ENCODE peak calls at places on chromosomes 3 and 15, in seven cellular contexts. E is NCI-H1105 treated with DMSO at 0.1 percent for 48 hours; H is SW480; D is stimulated activated CD8-positive, alpha-beta memory T cell treated with anti-CD3 and anti-CD28 coated beads, Interleukin-4, amount 100 ng/mL, for 24 hours; N is HAP-1; C is activated CD8-positive, alpha-beta T cell treated with anti-CD3 and anti-CD28 coated beads for 36 hours; U is activated T-cell treated with anti-CD3 and anti-CD28 coated beads, Interleukin-2, amount 50 U/mL, for 72 hours. V is an unnamed sample.

GRCh38 chr3:41363830-41364523 is 164.7 kb downstream of the CTNNB1 start:
- DNase-seq in C (no peak), E (no peak), D (no peak), U (no peak), N (no peak), H (no peak), V (no peak)

GRCh38 chr3:177466076-177466475 is 268.8 kb upstream of the TBL1XR1 start:
- DNase-seq in D (no peak), C (no peak), E (no peak), N (no peak), H (no peak), U (no peak), V (no peak)

GRCh38 chr3:9384141-9384828 is 13.1 kb upstream of the SETD5 start:
- DNase-seq in H (no peak), U (no peak), C (no peak), N (no peak), D (no peak), E (no peak), V (no peak)

GRCh38 chr3:51340311-51340829 is 44.7 kb upstream of the MANF start:
- DNase-seq in C (no peak), H (peak), N (no peak), E (no peak), U (no peak), D (no peak), V (peak)

GRCh38 chr15:97728791-97729190 is 231.7 kb upstream of the ARRDC4 start:
- DNase-seq in N (no peak), H (peak), D (no peak), E (no peak), U (no peak), C (no peak), V (no peak)

GRCh38 chr3:62201438-62202035 is 171.8 kb downstream of the FEZF2 start:
- DNase-seq in N (peak), C (no peak), H (peak), D (no peak), E (peak), U (no peak), V (no peak)

GRCh38 chr15:93929375-93930094 is 301.8 kb upstream of the MCTP2 start:
- DNase-seq in C (no peak), D (no peak), U (no peak), H (peak), E (no peak), N (no peak), V (peak)

GRCh38 chr3:59212128-59212764 is 162.4 kb upstream of the CFAP20DC start:
- DNase-seq in U (no peak), C (no peak), H (peak), N (peak), D (no peak), E (peak), V (no peak)

GRCh38 chr3:111801697-111802655 is 57.1 kb upstream of the PHLDB2 start:
- DNase-seq in H (no peak), E (no peak), C (no peak), N (no peak), D (no peak), U (no peak), V (no peak)

GRCh38 chr15:55981596-55982249 is 11.7 kb downstream of the NEDD4 start:
- DNase-seq in N (no peak), D (no peak), U (no peak), C (no peak), E (no peak), H (no peak), V (no peak)

GRCh38 chr3:53709856-53710674 is 136.2 kb downstream of the CHDH start:
- DNase-seq in N (peak), U (peak), H (peak), C (peak), D (peak), E (peak), V (peak)

GRCh38 chr15:101520395-101520794 is 30.9 kb upstream of the PCSK6 start:
- DNase-seq in U (no peak), H (no peak), C (no peak), N (peak), D (no peak), E (no peak), V (no peak)

GRCh38 chr15:74620636-74621545 is 5.3 kb downstream of the CLK3 start:
- DNase-seq in N (peak), C (peak), U (peak), E (peak), H (peak), D (peak), V (peak)

GRCh38 chr3:72123908-72124441 is 339.0 kb upstream of the PROK2 start:
- DNase-seq in C (peak), U (peak), E (peak), D (no peak), N (no peak), H (peak), V (no peak)

GRCh38 chr3:6679510-6679909 is 181.4 kb upstream of the GRM7 start:
- DNase-seq in D (no peak), C (no peak), E (no peak), H (no peak), N (no peak), U (no peak), V (no peak)

GRCh38 chr3:193130576-193130975 is 110.4 kb upstream of the PLAAT1 start:
- DNase-seq in D (no peak), H (no peak), N (no peak), E (no peak), C (no peak), U (no peak), V (no peak)

GRCh38 chr3:186644683-186645082 is 4.5 kb downstream of the FETUB start:
- DNase-seq in D (no peak), N (no peak), E (no peak), H (no peak), U (no peak), C (no peak), V (no peak)

GRCh38 chr3:166760114-166760513 is 620.0 kb downstream of the ZBBX start:
- DNase-seq in H (no peak), E (no peak), U (no peak), N (no peak), D (no peak), C (no peak), V (no peak)

GRCh38 chr15:28935316-28935715 is 49.5 kb downstream of the APBA2 start:
- DNase-seq in D (peak), C (peak), U (peak), E (no peak), H (no peak), N (peak), V (no peak)

GRCh38 chr3:134432236-134432635 is 53.5 kb downstream of the ANAPC13 start:
- DNase-seq in C (no peak), D (no peak), H (no peak), N (no peak), U (no peak), E (peak), V (no peak)

GRCh38 chr15:69141286-69141701 is 19.1 kb upstream of the GLCE start:
- DNase-seq in D (no peak), C (no peak), H (peak), E (no peak), U (no peak), N (peak), V (peak)